ENCODE peak calls at places on chromosome 10, in eight cellular contexts. U is IMR-90, M is NCI-H748 treated with DMSO at 0.1 percent for 48 hours, C is left ventricle myocardium superior, Y is RCC 7860, I is NCI-H1436, L is ureter, S is GM12865. K is an unnamed sample.

GRCh38 chr10:31617133-31617532 is 298.1 kb downstream of the ZEB1 start:
- DNase-seq in L (no peak), M (no peak), C (no peak), S (no peak), Y (no peak), I (no peak), U (no peak), K (no peak)

GRCh38 chr10:129131439-129132122 is 335.5 kb upstream of the MGMT start:
- DNase-seq in I (no peak), U (no peak), M (no peak), L (no peak), S (no peak), Y (no peak), C (no peak), K (no peak)

GRCh38 chr10:84360634-84361365 is 32.4 kb downstream of the CCSER2 start:
- DNase-seq in S (no peak), I (no peak), M (no peak), Y (no peak), C (no peak), L (no peak), U (peak), K (no peak)

GRCh38 chr10:34486008-34486407 is 329.1 kb downstream of the PARD3 start:
- DNase-seq in U (no peak), S (no peak), L (no peak), I (no peak), C (no peak), Y (no peak), M (no peak), K (no peak)

GRCh38 chr10:335151-335800 is 200.0 kb downstream of the ZMYND11 start:
- DNase-seq in S (no peak), L (no peak), Y (no peak), U (peak), I (no peak), M (no peak), C (no peak), K (no peak)

GRCh38 chr10:110393866-110394265 is 89.1 kb upstream of the SMNDC1 start:
- DNase-seq in M (no peak), I (no peak), C (no peak), L (no peak), S (no peak), Y (no peak), U (no peak), K (no peak)

GRCh38 chr10:88065384-88066049 is 202.1 kb downstream of the PTEN start:
- DNase-seq in U (no peak), Y (no peak), I (no peak), M (no peak), L (no peak), C (no peak), S (peak), K (no peak)

GRCh38 chr10:94098916-94099315 is 105.2 kb downstream of the PLCE1 start:
- DNase-seq in M (no peak), C (no peak), Y (no peak), L (no peak), S (no peak), I (no peak), U (no peak), K (no peak)

GRCh38 chr10:86730227-86730626 is 26.2 kb upstream of the BMPR1A start:
- DNase-seq in I (no peak), S (no peak), L (no peak), C (peak), U (peak), Y (no peak), M (peak), K (no peak)

GRCh38 chr10:110207805-110208613 is 604 bp downstream of the MXI1 start:
- DNase-seq in Y (no peak), I (no peak), M (no peak), C (peak), S (peak), L (no peak), U (peak), K (no peak)

GRCh38 chr10:73837072-73837471 is 25.7 kb upstream of the NDST2 start:
- DNase-seq in Y (no peak), U (peak), S (no peak), C (no peak), M (no peak), I (no peak), L (no peak), K (peak)

GRCh38 chr10:132001238-132001977 is 19.7 kb upstream of the BNIP3 start:
- DNase-seq in L (no peak), U (peak), I (peak), M (no peak), C (no peak), Y (no peak), S (peak), K (no peak)

K was measured in epithelial cell of proximal tubule.